ENCODE peak calls at places on chromosomes 4 and X, in six cellular contexts. W is NCI-H460; C is activated CD4-positive, alpha-beta T cell treated with anti-CD3 and anti-CD28 coated beads, Interleukin-2, amount 50 U/mL, for 24 hours; A is AG10803; D is activated B cell treated with CpG ODN at 0.5 μM for 24 hours; O is HCT116. G is an unnamed sample.

GRCh38 chr4:52664479-52664878 is 5.4 kb upstream of the USP46 start:
- DNase-seq in W (no peak), D (no peak), O (no peak), C (no peak), A (no peak), G (no peak)

GRCh38 chr4:183634086-183634485 is 24.9 kb downstream of the RWDD4 start:
- DNase-seq in C (no peak), D (no peak), W (no peak), A (no peak), O (no peak), G (no peak)

GRCh38 chr4:110344165-110344564 is 131.8 kb upstream of the ENPEP start:
- DNase-seq in W (peak; percentile 36), D (no peak), A (no peak), O (peak; percentile 3), C (no peak), G (peak; percentile 19)

GRCh38 chrX:39630344-39630743 is 467.4 kb downstream of the BCOR start:
- DNase-seq in C (no peak), W (no peak), D (no peak), A (no peak), O (no peak), G (no peak)

GRCh38 chr4:10008208-10009005 is 12.9 kb downstream of the SLC2A9 start:
- DNase-seq in C (no peak), O (no peak), W (no peak), D (no peak), A (peak; percentile 13), G (no peak)

GRCh38 chrX:132810964-132811712 is 147.3 kb downstream of the HS6ST2 start:
- DNase-seq in D (no peak), C (no peak), W (no peak), A (no peak), O (no peak), G (no peak)

GRCh38 chr4:24044610-24045589 is 155.1 kb upstream of the PPARGC1A start:
- DNase-seq in C (no peak), W (no peak), O (no peak), A (no peak), D (no peak), G (no peak)

GRCh38 chr4:112517067-112517588 is 1.1 kb upstream of the NEUROG2 start:
- DNase-seq in O (no peak), W (no peak), C (no peak), D (peak; percentile 18), A (no peak), G (no peak)

GRCh38 chr4:26083987-26084386 is 170.0 kb downstream of the SMIM20 start:
- DNase-seq in W (no peak), A (peak; percentile 86), D (no peak), O (peak; percentile 65), C (no peak), G (peak; percentile 90)

GRCh38 chr4:74320559-74321118 is 12.4 kb downstream of the EPGN start:
- DNase-seq in D (no peak), A (peak; percentile 41), W (peak; percentile 69), O (peak; percentile 98), C (no peak), G (peak; percentile 70)

GRCh38 chr4:46274717-46275116 is 115.2 kb downstream of the GABRA2 start:
- DNase-seq in D (no peak), C (no peak), W (no peak), A (no peak), O (no peak), G (no peak)

GRCh38 chrX:17369294-17369693 is 5.7 kb upstream of the NHS start:
- DNase-seq in A (no peak), C (no peak), D (no peak), W (no peak), O (no peak), G (no peak)

GRCh38 chrX:36913551-36913950 is 94.6 kb upstream of the FAM47C start:
- DNase-seq in W (no peak), A (no peak), O (no peak), C (no peak), D (no peak), G (no peak)

GRCh38 chr4:28082686-28083390 is 1222.2 kb downstream of the STIM2 start:
- DNase-seq in C (no peak), W (no peak), A (peak; percentile 0), O (no peak), D (no peak), G (no peak)

GRCh38 chr4:123640271-123640670 is 243.7 kb downstream of the SPRY1 start:
- DNase-seq in D (no peak), W (no peak), O (no peak), A (peak; percentile 35), C (no peak), G (peak; percentile 45)

GRCh38 chr4:86935833-86936721 is 1.3 kb downstream of the AFF1 start:
- DNase-seq in D (peak; percentile 66), W (no peak), A (peak; percentile 60), O (peak; percentile 78), C (peak; percentile 56), G (peak; percentile 86)

GRCh38 chrX:68504237-68504636 is 5.4 kb downstream of the YIPF6 start:
- DNase-seq in O (no peak), A (peak; percentile 1), W (no peak), D (no peak), C (no peak), G (peak; percentile 73)

GRCh38 chr4:59608466-59608865 is 1591.7 kb upstream of the ADGRL3 start:
- DNase-seq in W (no peak), C (no peak), D (no peak), O (no peak), A (peak; percentile 5), G (no peak)

GRCh38 chrX:143632625-143633387 is 3.1 kb downstream of the SLITRK4 start:
- DNase-seq in O (no peak), D (no peak), W (peak; percentile 34), A (no peak), C (no peak), G (no peak)

GRCh38 chr4:53474178-53474577 is 96.7 kb downstream of the FIP1L1 start:
- DNase-seq in O (no peak), A (no peak), D (no peak), W (no peak), C (no peak), G (no peak)

GRCh38 chrX:154357205-154357604 is 17.2 kb downstream of the FLNA start:
- DNase-seq in D (no peak), O (no peak), C (no peak), A (no peak), W (no peak), G (no peak)

GRCh38 chr4:40423735-40424134 is 88.6 kb downstream of the CHRNA9 start:
- DNase-seq in W (peak; percentile 12), O (no peak), A (peak; percentile 66), C (no peak), D (no peak), G (peak; percentile 25)

GRCh38 chr4:167021545-167022155 is 212.6 kb downstream of the SPOCK3 start:
- DNase-seq in C (peak; percentile 31), O (peak; percentile 66), A (peak; percentile 47), D (peak; percentile 33), W (peak; percentile 53), G (peak; percentile 68)